ENCODE peak calls at places on chromosomes 6 and 20, in six cellular contexts. I, G, H, A, S and J are unnamed samples.
A peak's percentile ranks its signal among the peaks of the same experiment; 100 is the strongest.

GRCh38 chr6:119314894-119315272 is 34.7 kb downstream of the MAN1A1 start:
- DNase-seq in S (no peak), A (no peak), H (no peak), I (no peak), G (no peak), J (no peak)

GRCh38 chr20:14583413-14583812 is 246.0 kb upstream of the FLRT3 start:
- DNase-seq in S (no peak), A (peak; percentile 67), I (no peak), G (no peak), H (no peak), J (no peak)

GRCh38 chr6:117404548-117404947 is 21.2 kb downstream of the ROS1 start:
- DNase-seq in H (no peak), S (no peak), G (no peak), A (no peak), I (no peak), J (peak; percentile 25)

GRCh38 chr20:13525225-13525940 is 113.3 kb downstream of the TASP1 start:
- DNase-seq in I (no peak), G (no peak), A (no peak), S (no peak), H (no peak), J (peak; percentile 70)

GRCh38 chr6:13354331-13355042 is 26.1 kb upstream of the TBC1D7 start:
- DNase-seq in I (no peak), S (no peak), G (no peak), H (no peak), A (no peak), J (peak; percentile 84)

GRCh38 chr6:27617046-27617687 is 144.3 kb upstream of the ZNF184 start:
- DNase-seq in A (no peak), H (no peak), I (no peak), S (peak; percentile 19), G (no peak), J (peak; percentile 18)

GRCh38 chr6:5151955-5152401 is 66.8 kb downstream of the PPP1R3G start:
- DNase-seq in G (no peak), I (no peak), A (no peak), S (no peak), H (no peak), J (peak; percentile 42)

GRCh38 chr20:12902992-12903391 is 105.8 kb upstream of the SPTLC3 start:
- DNase-seq in G (no peak), A (peak; percentile 54), I (no peak), S (no peak), H (no peak), J (no peak)

GRCh38 chr20:20411382-20411781 is 43.5 kb downstream of the INSM1 start:
- DNase-seq in A (no peak), S (no peak), H (no peak), I (no peak), G (no peak), J (no peak)

GRCh38 chr6:10582774-10583508 is 61.8 kb downstream of the GCNT2 start:
- DNase-seq in G (no peak), S (no peak), H (no peak), A (peak; percentile 87), I (no peak), J (no peak)

GRCh38 chr6:148501178-148501590 is 158.5 kb downstream of the SASH1 start:
- DNase-seq in I (no peak), H (no peak), G (no peak), S (no peak), A (no peak), J (no peak)

GRCh38 chr6:150617062-150617461 is 17.4 kb downstream of the PLEKHG1 start:
- DNase-seq in G (no peak), S (no peak), H (no peak), I (no peak), A (no peak), J (no peak)

GRCh38 chr20:10580700-10581099 is 93.1 kb downstream of the JAG1 start:
- DNase-seq in A (no peak), G (no peak), S (no peak), H (no peak), I (no peak), J (no peak)

GRCh38 chr20:14953736-14954135 is 616.3 kb upstream of the FLRT3 start:
- DNase-seq in G (no peak), I (no peak), A (no peak), H (no peak), S (no peak), J (no peak)

GRCh38 chr20:3686867-3687321 is 5.1 kb upstream of the ADAM33 start:
- DNase-seq in H (no peak), G (no peak), A (no peak), I (no peak), S (no peak), J (peak; percentile 76)

GRCh38 chr6:31396422-31397152 is 6.8 kb upstream of the MICA start:
- DNase-seq in A (peak; percentile 41), S (peak; percentile 89), H (peak; percentile 92), G (peak; percentile 56), I (peak; percentile 92), J (peak; percentile 60)

GRCh38 chr20:49766979-49767419 is 45.6 kb upstream of the SLC9A8 start:
- DNase-seq in H (no peak), I (no peak), G (no peak), S (no peak), A (peak; percentile 9), J (no peak)